ENCODE peak calls at places on chromosome 20, in ten cellular contexts. V is cardiac muscle cell, F is LNCaP clone FGC, O is AG10803, N is heart right ventricle, L is uterus, Z is neural progenitor cell, J is choroid plexus epithelial cell, M is colonic mucosa, T is right atrium auricular region. C is an unnamed sample.

GRCh38 chr20:33914871-33915270 is 78.8 kb upstream of the RALY start:
- DNase-seq in J (peak; percentile 92), M (no peak), Z (no peak), N (no peak), O (no peak), F (no peak), L (no peak), V (no peak), T (no peak), C (peak; percentile 55)

GRCh38 chr20:32437391-32438074 is 79.4 kb downstream of the ASXL1 start:
- DNase-seq in N (no peak), M (no peak), V (no peak), J (no peak), Z (no peak), L (no peak), O (no peak), T (peak; percentile 28), F (no peak), C (no peak)

GRCh38 chr20:54633903-54634302 is 158.5 kb downstream of the DOK5 start:
- DNase-seq in Z (no peak), N (no peak), L (no peak), V (no peak), O (no peak), M (no peak), J (no peak), T (no peak), F (no peak), C (peak; percentile 90)

GRCh38 chr20:3900187-3900604 is 11.0 kb downstream of the PANK2 start:
- DNase-seq in N (no peak), O (no peak), L (no peak), V (no peak), Z (no peak), T (no peak), M (no peak), F (no peak), J (no peak), C (no peak)

GRCh38 chr20:3082306-3082951 is 2.1 kb downstream of the AVP start:
- DNase-seq in M (no peak), V (peak; percentile 53), T (no peak), O (no peak), L (no peak), F (no peak), N (no peak), Z (peak; percentile 56), J (no peak), C (no peak)

GRCh38 chr20:50572922-50573777 is 63.0 kb downstream of the PTPN1 start:
- DNase-seq in F (no peak), J (peak; percentile 78), T (peak; percentile 68), L (no peak), O (peak; percentile 97), N (no peak), Z (no peak), V (peak; percentile 9), M (no peak), C (no peak)

GRCh38 chr20:59825563-59825920 is 107.9 kb downstream of the SYCP2 start:
- DNase-seq in Z (no peak), L (no peak), M (no peak), F (no peak), T (peak; percentile 11), N (no peak), J (no peak), V (no peak), O (no peak), C (no peak)

GRCh38 chr20:49964964-49965780 is 17.6 kb upstream of the SNAI1 start:
- DNase-seq in J (peak; percentile 69), O (no peak), T (no peak), F (no peak), V (peak; percentile 62), Z (peak; percentile 67), M (peak; percentile 54), N (no peak), L (no peak), C (peak; percentile 66)

GRCh38 chr20:39853664-39854063 is 835.4 kb downstream of the MAFB start:
- DNase-seq in L (no peak), F (no peak), N (no peak), V (no peak), J (peak; percentile 54), Z (peak; percentile 94), M (no peak), T (no peak), O (peak; percentile 87), C (no peak)

GRCh38 chr20:23125625-23126191 is 39.6 kb upstream of the CD93 start:
- DNase-seq in M (no peak), T (no peak), J (peak; percentile 96), Z (no peak), F (no peak), N (no peak), O (peak; percentile 80), V (no peak), L (no peak), C (peak; percentile 52)

DNA sequence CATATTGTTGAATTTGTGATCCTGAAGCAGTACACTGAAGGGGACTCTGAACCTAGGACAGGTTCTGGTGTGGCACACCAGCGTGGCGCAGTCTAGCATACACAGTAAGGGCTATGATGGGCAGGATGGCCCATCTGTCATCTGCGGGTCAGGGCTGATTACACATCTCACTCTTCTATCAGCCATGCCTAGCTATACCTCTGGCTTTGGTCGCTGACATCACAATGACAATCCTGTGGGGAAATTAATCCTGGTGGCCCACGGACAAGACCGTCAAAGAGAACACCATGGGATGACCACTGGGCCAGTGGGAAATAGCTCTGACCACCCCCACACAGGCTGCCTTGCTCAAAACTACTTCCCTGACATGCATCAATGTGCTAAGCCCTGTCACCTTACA is 2.8 kb downstream of the SNHG17 start:
- DNase-seq in O (no peak), V (no peak), Z (no peak), T (no peak), L (no peak), M (no peak), N (no peak), J (no peak), F (no peak), C (no peak)
- H3K4me3 ChIP-seq in O (no peak overlapping the region), V (no peak overlapping the region), Z (no peak overlapping the region), T (no peak overlapping the region), L (no peak overlapping the region), M (no peak overlapping the region), N (no peak overlapping the region), J (no peak overlapping the region), F (no peak overlapping the region), C (no peak overlapping the region)

DNA sequence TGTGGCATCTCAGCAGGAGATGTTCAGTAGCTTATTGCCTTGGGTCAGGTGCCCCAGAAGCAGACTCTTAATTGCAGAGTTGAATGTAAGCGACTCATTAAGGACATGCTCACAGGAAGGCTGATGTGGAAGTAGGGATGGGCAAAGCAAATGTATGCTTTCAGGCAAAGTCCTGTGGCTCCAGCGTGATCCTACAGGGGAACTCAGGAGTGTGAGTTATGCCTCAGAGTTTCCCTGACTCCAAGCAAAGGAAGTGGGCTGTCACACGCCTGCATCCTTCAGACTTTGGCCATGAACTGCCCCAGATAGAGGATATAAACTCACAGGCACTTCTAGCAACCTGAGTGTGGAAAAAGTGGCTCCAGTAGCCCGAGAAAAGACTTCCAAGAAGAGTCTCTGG is 64.9 kb upstream of the ZNF133 start:
- DNase-seq in L (no peak), Z (no peak), J (peak; percentile 23), M (no peak), O (no peak), V (no peak), N (no peak), F (no peak), T (no peak), C (no peak)
- TF ChIP-seq CTCF in L (no peak), Z (no peak), J (no peak), M (no peak), O (no peak), V (no peak), N (no peak), F (no peak), T (no peak), C (no peak)

GRCh38 chr20:58621906-58622548 is 29.1 kb upstream of the STX16 start:
- DNase-seq in Z (no peak), T (no peak), O (no peak), L (no peak), F (no peak), J (no peak), N (no peak), V (no peak), M (no peak), C (no peak)
- H3K4me3 ChIP-seq in Z (no peak overlapping the region), T (no peak overlapping the region), O (no peak overlapping the region), L (no peak overlapping the region), F (no peak overlapping the region), J (no peak overlapping the region), N (no peak overlapping the region), V (no peak overlapping the region), M (no peak overlapping the region), C (no peak overlapping the region)

DNA sequence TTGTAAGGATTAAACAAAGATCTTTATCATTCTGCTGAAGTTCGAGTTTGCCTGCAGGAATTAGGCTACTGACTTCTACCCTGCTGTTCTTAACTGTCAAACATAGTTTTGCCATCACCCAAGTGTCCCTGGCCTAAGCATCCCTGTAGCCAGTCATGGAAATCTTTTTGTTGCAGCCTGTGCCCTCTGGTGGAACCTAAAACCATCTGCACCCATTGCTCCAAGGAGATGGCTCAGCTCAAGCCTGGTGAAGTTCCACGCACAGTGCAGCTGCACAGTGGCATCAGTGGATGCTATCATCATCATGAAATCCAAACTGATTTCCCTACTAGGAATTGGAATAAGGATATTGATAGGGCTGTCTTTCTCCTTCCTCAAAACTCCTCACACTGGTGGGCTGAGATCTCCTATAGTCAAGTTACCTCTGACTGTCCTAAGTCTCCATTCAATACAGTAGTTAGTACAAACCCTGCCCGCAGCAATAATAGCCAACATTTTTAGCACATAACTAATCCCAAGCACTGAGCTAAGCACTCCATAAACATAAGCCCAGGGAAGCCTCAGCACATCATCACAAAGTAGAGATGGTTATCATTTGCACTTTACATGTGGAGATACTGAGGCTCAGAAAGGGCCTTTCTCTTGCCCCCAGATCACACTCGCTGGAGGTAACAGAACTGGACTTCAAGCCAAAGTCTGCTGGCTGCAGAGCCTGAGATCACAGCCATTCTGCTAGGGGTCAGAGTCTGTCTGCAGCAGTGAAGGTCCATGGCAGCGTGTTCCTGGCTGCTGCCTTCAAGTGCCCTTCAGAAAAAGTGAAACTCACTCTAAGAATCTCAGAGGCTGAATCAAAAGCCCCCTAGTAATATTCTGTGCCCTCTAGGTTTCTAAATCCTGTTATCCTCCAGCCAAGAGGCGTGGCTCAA is 77.2 kb upstream of the MC3R start:
- DNase-seq in J (peak; percentile 2), T (no peak), L (no peak), F (no peak), Z (peak; percentile 22), M (no peak), O (no peak), N (no peak), V (no peak), C (no peak)
- TF ChIP-seq CTCF in J (peak; percentile 6), T (peak; percentile 61), L (peak; percentile 33), F (peak; percentile 27), Z (peak; percentile 41), M (no peak), O (no peak), N (peak; percentile 38), V (no peak), C (no peak)

C was measured in GM12865.